ENCODE peak calls at places on chromosomes 5 and 9, in six cellular contexts. One of them, this sample, is unnamed.

GRCh38 chr5:151772029-151772867 is 494 bp downstream of the G3BP1 start:
- DNase-seq in keratinocyte: no peak
- DNase-seq in upper lobe of right lung: peak; percentile 71
- DNase-seq in thyroid gland: peak; percentile 55
- DNase-seq in colonic mucosa: peak; percentile 65
- DNase-seq in left lung: peak; percentile 62
- DNase-seq in this sample: no peak

GRCh38 chr9:83765376-83765775 is 52.2 kb downstream of the GKAP1 start:
- DNase-seq in keratinocyte: no peak
- DNase-seq in upper lobe of right lung: no peak
- DNase-seq in thyroid gland: no peak
- DNase-seq in colonic mucosa: no peak
- DNase-seq in left lung: no peak
- DNase-seq in this sample: no peak

GRCh38 chr5:40385544-40385943 is 294.2 kb upstream of the PTGER4 start:
- DNase-seq in keratinocyte: peak; percentile 95
- DNase-seq in upper lobe of right lung: no peak
- DNase-seq in thyroid gland: no peak
- DNase-seq in colonic mucosa: no peak
- DNase-seq in left lung: no peak
- DNase-seq in this sample: peak; percentile 74

GRCh38 chr5:119341452-119342349 is 14.1 kb upstream of the TNFAIP8 start:
- DNase-seq in keratinocyte: no peak
- DNase-seq in upper lobe of right lung: no peak
- DNase-seq in thyroid gland: no peak
- DNase-seq in colonic mucosa: no peak
- DNase-seq in left lung: no peak
- DNase-seq in this sample: no peak

GRCh38 chr9:135811796-135812195 is 95.5 kb downstream of the CAMSAP1 start:
- DNase-seq in keratinocyte: no peak
- DNase-seq in upper lobe of right lung: peak; percentile 30
- DNase-seq in thyroid gland: no peak
- DNase-seq in colonic mucosa: no peak
- DNase-seq in left lung: no peak
- DNase-seq in this sample: no peak

GRCh38 chr5:79430196-79430595 is 83.7 kb downstream of the HOMER1 start:
- DNase-seq in keratinocyte: no peak
- DNase-seq in upper lobe of right lung: no peak
- DNase-seq in thyroid gland: no peak
- DNase-seq in colonic mucosa: no peak
- DNase-seq in left lung: no peak
- DNase-seq in this sample: no peak

GRCh38 chr5:171736976-171737848 is 48.4 kb upstream of the SMIM23 start:
- DNase-seq in keratinocyte: no peak
- DNase-seq in upper lobe of right lung: peak; percentile 71
- DNase-seq in thyroid gland: peak; percentile 74
- DNase-seq in colonic mucosa: no peak
- DNase-seq in left lung: no peak
- DNase-seq in this sample: no peak

GRCh38 chr5:103364074-103364473 is 105.5 kb downstream of the MACIR start:
- DNase-seq in keratinocyte: no peak
- DNase-seq in upper lobe of right lung: no peak
- DNase-seq in thyroid gland: no peak
- DNase-seq in colonic mucosa: no peak
- DNase-seq in left lung: no peak
- DNase-seq in this sample: peak; percentile 18

GRCh38 chr9:121312169-121312568 is 44.2 kb downstream of the GSN start:
- DNase-seq in keratinocyte: no peak
- DNase-seq in upper lobe of right lung: peak; percentile 50
- DNase-seq in thyroid gland: no peak
- DNase-seq in colonic mucosa: no peak
- DNase-seq in left lung: peak; percentile 19
- DNase-seq in this sample: no peak

GRCh38 chr5:32542216-32543059 is 42.9 kb upstream of the SUB1 start:
- DNase-seq in keratinocyte: no peak
- DNase-seq in upper lobe of right lung: no peak
- DNase-seq in thyroid gland: no peak
- DNase-seq in colonic mucosa: no peak
- DNase-seq in left lung: no peak
- DNase-seq in this sample: no peak

DNA sequence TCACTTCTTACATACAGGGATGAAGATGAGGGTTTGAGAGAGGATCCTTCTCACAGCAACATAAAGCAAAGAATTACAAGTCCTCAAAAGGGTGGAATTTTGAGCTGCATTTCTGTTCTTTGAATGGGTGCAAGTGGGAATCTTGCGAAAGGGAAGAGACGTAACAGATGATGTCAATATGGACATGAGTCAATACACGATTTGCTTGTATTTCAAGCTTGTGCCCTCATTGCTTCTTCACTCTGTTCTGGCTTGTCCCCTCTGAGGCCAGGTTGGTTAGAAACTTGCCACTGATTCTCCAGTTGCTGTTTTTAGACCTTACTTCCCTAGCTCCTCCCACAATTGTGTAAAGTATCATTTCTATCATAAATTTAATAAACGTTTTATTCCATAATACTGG is 104.8 kb upstream of the CLINT1 start:
- DNase-seq in keratinocyte: no peak
- DNase-seq in upper lobe of right lung: no peak
- DNase-seq in thyroid gland: no peak
- DNase-seq in colonic mucosa: no peak
- DNase-seq in left lung: no peak
- DNase-seq in this sample: no peak
- TF ChIP-seq CTCF in keratinocyte: no peak
- TF ChIP-seq CTCF in upper lobe of right lung: no peak
- TF ChIP-seq CTCF in thyroid gland: no peak
- TF ChIP-seq CTCF in colonic mucosa: no peak
- TF ChIP-seq CTCF in left lung: no peak
- TF ChIP-seq CTCF in this sample: no peak

DNA sequence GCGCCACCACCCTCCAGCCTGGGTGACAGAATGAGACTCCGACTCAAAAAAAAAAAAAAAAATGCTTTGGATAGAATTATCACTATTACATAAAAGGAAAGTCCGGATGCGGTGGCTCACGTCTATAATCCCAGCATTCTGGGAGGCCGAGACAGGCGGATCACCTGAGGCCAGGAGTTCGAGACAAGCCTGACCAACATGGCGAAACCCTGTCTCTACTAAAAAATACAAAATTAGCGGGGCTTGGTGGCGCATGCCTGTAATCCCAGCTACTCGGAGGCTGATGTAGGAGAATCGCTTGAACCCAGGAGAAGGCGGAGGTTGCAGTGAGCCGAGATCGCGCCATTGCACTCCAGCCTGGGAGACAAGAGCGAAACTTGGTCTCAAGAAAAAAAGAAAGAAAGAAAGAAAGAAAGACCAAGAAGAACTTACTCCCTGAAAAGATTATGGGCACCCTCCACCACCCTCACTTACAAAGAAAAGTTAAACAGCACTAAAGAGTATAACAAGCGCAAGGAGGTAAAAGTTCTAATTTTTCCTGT is 17.8 kb downstream of the CDKN2A start:
- DNase-seq in keratinocyte: no peak
- DNase-seq in upper lobe of right lung: no peak
- DNase-seq in thyroid gland: no peak
- DNase-seq in colonic mucosa: no peak
- DNase-seq in left lung: no peak
- DNase-seq in this sample: no peak
- H3K27me3 ChIP-seq in keratinocyte: peaks cover 60% of the 10 kb centered on the region
- H3K27me3 ChIP-seq in upper lobe of right lung: peaks cover 93% of the 10 kb centered on the region
- H3K27me3 ChIP-seq in thyroid gland: peaks cover 60% of the 10 kb centered on the region
- H3K27me3 ChIP-seq in colonic mucosa: peaks cover 82% of the 10 kb centered on the region
- H3K27me3 ChIP-seq in left lung: peaks cover 95% of the 10 kb centered on the region
- H3K27me3 ChIP-seq in this sample: peaks cover 48% of the 10 kb centered on the region

GRCh38 chr5:100905259-100905914 is 2.3 kb upstream of the ST8SIA4 start:
- DNase-seq in keratinocyte: no peak
- DNase-seq in upper lobe of right lung: no peak
- DNase-seq in thyroid gland: no peak
- DNase-seq in colonic mucosa: no peak
- DNase-seq in left lung: no peak
- DNase-seq in this sample: no peak
- H3K4me3 ChIP-seq in keratinocyte: no peak overlapping the region
- H3K4me3 ChIP-seq in upper lobe of right lung: no peak overlapping the region
- H3K4me3 ChIP-seq in thyroid gland: no peak overlapping the region
- H3K4me3 ChIP-seq in colonic mucosa: no peak overlapping the region
- H3K4me3 ChIP-seq in left lung: peak overlapping the region; percentile 71
- H3K4me3 ChIP-seq in this sample: no peak overlapping the region

GRCh38 chr9:123102380-123103113 is 69.1 kb downstream of the GPR21 start:
- DNase-seq in keratinocyte: no peak
- DNase-seq in upper lobe of right lung: no peak
- DNase-seq in thyroid gland: peak; percentile 24
- DNase-seq in colonic mucosa: no peak
- DNase-seq in left lung: no peak
- DNase-seq in this sample: no peak
- TF ChIP-seq CTCF in keratinocyte: peak; percentile 44
- TF ChIP-seq CTCF in upper lobe of right lung: peak; percentile 24
- TF ChIP-seq CTCF in thyroid gland: peak; percentile 39
- TF ChIP-seq CTCF in colonic mucosa: no peak
- TF ChIP-seq CTCF in left lung: no peak
- TF ChIP-seq CTCF in this sample: peak; percentile 47

GRCh38 chr9:133656211-133657119 is 20.3 kb downstream of the DBH start:
- DNase-seq in keratinocyte: no peak
- DNase-seq in upper lobe of right lung: no peak
- DNase-seq in thyroid gland: peak; percentile 86
- DNase-seq in colonic mucosa: no peak
- DNase-seq in left lung: no peak
- DNase-seq in this sample: no peak

GRCh38 chr9:133661846-133662636 is 25.9 kb downstream of the DBH start:
- DNase-seq in keratinocyte: no peak
- DNase-seq in upper lobe of right lung: no peak
- DNase-seq in thyroid gland: no peak
- DNase-seq in colonic mucosa: no peak
- DNase-seq in left lung: no peak
- DNase-seq in this sample: no peak

GRCh38 chr9:133658442-133659431 is 22.6 kb downstream of the DBH start:
- DNase-seq in keratinocyte: no peak
- DNase-seq in upper lobe of right lung: no peak
- DNase-seq in thyroid gland: peak; percentile 53
- DNase-seq in colonic mucosa: peak; percentile 53
- DNase-seq in left lung: no peak
- DNase-seq in this sample: no peak

GRCh38 chr9:133657120-133657661 is 21.0 kb downstream of the DBH start:
- DNase-seq in keratinocyte: no peak
- DNase-seq in upper lobe of right lung: no peak
- DNase-seq in thyroid gland: peak; percentile 78
- DNase-seq in colonic mucosa: no peak
- DNase-seq in left lung: no peak
- DNase-seq in this sample: no peak

GRCh38 chr9:133659566-133659965 is 23.4 kb downstream of the DBH start:
- DNase-seq in keratinocyte: no peak
- DNase-seq in upper lobe of right lung: no peak
- DNase-seq in thyroid gland: no peak
- DNase-seq in colonic mucosa: no peak
- DNase-seq in left lung: no peak
- DNase-seq in this sample: no peak
- H3K27me3 ChIP-seq in keratinocyte: peaks cover 91% of the 10 kb centered on the region
- H3K27me3 ChIP-seq in upper lobe of right lung: peaks cover 29% of the 10 kb centered on the region
- H3K27me3 ChIP-seq in thyroid gland: no peaks in the 10 kb centered on the region
- H3K27me3 ChIP-seq in colonic mucosa: no peaks in the 10 kb centered on the region
- H3K27me3 ChIP-seq in left lung: no peaks in the 10 kb centered on the region
- H3K27me3 ChIP-seq in this sample: peaks cover 59% of the 10 kb centered on the region

DNA sequence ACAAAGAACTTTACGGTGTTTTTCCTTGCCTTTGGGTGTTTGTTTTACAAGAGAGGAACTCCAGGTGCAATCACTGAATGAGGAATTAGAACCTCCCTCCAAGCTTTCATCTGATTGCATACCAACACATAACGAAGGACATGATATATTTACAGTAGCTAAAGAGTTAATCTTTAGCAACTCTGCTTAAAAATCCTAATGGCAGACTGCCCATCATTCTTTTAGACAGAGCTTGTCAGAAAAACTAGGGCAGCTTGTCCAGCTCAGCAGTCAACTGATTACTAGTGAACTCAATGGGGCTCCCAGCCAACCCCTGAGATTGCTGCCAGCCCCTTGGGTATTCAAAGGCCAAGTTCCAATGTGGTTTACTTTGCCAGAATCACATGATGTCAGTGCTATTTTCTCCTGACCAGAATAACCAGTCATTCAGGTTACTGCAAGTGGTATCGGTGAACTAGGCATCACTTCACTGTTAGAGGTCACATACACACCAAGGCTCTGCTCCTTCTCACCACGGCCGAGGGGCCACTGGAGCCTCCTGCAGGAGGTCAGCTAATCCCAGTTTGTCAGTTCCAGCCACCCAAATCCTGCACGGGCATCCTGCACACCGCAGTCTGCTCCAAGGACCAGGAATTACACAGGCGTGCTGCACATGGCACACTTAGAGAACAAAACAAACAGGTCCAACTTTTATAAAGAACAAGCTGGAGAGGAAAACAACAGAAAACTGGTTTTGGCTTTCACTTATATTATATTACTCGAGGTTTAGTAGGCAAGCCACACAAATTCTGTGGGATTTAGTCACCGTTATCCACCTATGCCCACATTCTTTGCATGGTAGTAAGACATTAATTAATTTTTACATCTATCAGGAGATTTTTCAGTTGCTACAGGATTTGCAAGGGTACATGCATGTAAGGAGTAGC is 62.5 kb downstream of the NFIB start:
- DNase-seq in keratinocyte: no peak
- DNase-seq in upper lobe of right lung: peak; percentile 89
- DNase-seq in thyroid gland: peak; percentile 96
- DNase-seq in colonic mucosa: peak; percentile 85
- DNase-seq in left lung: peak; percentile 71
- DNase-seq in this sample: peak; percentile 60
- H3K4me3 ChIP-seq in keratinocyte: no peak overlapping the region
- H3K4me3 ChIP-seq in upper lobe of right lung: peak overlapping the region; percentile 3
- H3K4me3 ChIP-seq in thyroid gland: no peak overlapping the region
- H3K4me3 ChIP-seq in colonic mucosa: no peak overlapping the region
- H3K4me3 ChIP-seq in left lung: no peak overlapping the region
- H3K4me3 ChIP-seq in this sample: no peak overlapping the region

DNA sequence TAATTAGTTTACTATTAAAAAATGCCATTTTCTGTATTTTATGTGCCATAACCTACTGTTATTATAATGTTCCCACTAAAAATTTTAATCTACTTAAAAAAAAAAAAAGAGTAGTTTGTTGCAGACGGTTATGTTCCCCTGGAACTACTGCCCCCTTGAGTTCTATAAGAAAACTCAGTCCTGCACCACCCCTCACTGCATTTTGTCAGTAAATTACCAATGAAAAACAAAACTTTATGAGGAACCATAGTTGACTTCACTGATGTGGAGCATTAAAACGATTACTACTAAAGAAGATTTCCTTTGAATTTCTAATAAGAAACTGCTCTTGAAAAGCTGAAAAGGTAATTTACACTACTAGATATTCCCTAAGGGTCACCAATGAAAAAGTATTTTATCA is 288.7 kb downstream of the FBXL17 start:
- DNase-seq in keratinocyte: no peak
- DNase-seq in upper lobe of right lung: no peak
- DNase-seq in thyroid gland: no peak
- DNase-seq in colonic mucosa: no peak
- DNase-seq in left lung: no peak
- DNase-seq in this sample: no peak
- TF ChIP-seq CTCF in keratinocyte: peak; percentile 22
- TF ChIP-seq CTCF in upper lobe of right lung: peak; percentile 39
- TF ChIP-seq CTCF in thyroid gland: no peak
- TF ChIP-seq CTCF in colonic mucosa: no peak
- TF ChIP-seq CTCF in left lung: peak; percentile 17
- TF ChIP-seq CTCF in this sample: peak; percentile 57